ENCODE peak calls at places on chromosomes 1 and 21, in eight cellular contexts. B is brain microvascular endothelial cell, H is heart left ventricle, E is neuronal stem cell, V is neural progenitor cell, Y is SK-N-MC, K is A673, Z is aorta. R is an unnamed sample.
A peak's percentile ranks its signal among the peaks of the same experiment; 100 is the strongest.

GRCh38 chr1:215290018-215290417 is 207.5 kb downstream of the KCNK2 start:
- DNase-seq in B (no peak), H (no peak), E (no peak), V (no peak), Y (no peak), K (no peak), Z (no peak), R (no peak)

GRCh38 chr21:17371470-17371869 is 141.4 kb upstream of the CXADR start:
- DNase-seq in B (peak; percentile 39), H (no peak), E (no peak), V (no peak), Y (no peak), K (no peak), Z (no peak), R (no peak)

GRCh38 chr1:73537400-73537799 is 660.6 kb downstream of the LRRIQ3 start:
- DNase-seq in B (no peak), H (no peak), E (no peak), V (peak; percentile 23), Y (no peak), K (no peak), Z (peak; percentile 48), R (no peak)

GRCh38 chr21:34958040-34958439 is 91.1 kb downstream of the RUNX1 start:
- DNase-seq in B (no peak), H (no peak), E (no peak), V (no peak), Y (no peak), K (no peak), Z (no peak), R (no peak)

GRCh38 chr1:67862685-67863084 is 29.4 kb upstream of the GNG12 start:
- DNase-seq in B (no peak), H (no peak), E (no peak), V (no peak), Y (no peak), K (no peak), Z (no peak), R (no peak)

GRCh38 chr1:34013958-34014737 is 150.3 kb downstream of the HMGB4 start:
- DNase-seq in B (no peak), H (peak; percentile 40), E (peak; percentile 33), V (peak; percentile 73), Y (no peak), K (peak; percentile 38), Z (no peak), R (no peak)

GRCh38 chr21:36385909-36386642 is 884 bp downstream of the CHAF1B start:
- DNase-seq in B (no peak), H (no peak), E (no peak), V (peak; percentile 11), Y (no peak), K (no peak), Z (no peak), R (no peak)

GRCh38 chr1:25844485-25845337 is 14.5 kb downstream of the AUNIP start:
- DNase-seq in B (no peak), H (no peak), E (no peak), V (no peak), Y (no peak), K (no peak), Z (no peak), R (no peak)

GRCh38 chr1:112393634-112393976 is 2.4 kb upstream of the CTTNBP2NL start:
- DNase-seq in B (no peak), H (peak; percentile 51), E (no peak), V (no peak), Y (no peak), K (no peak), Z (no peak), R (no peak)

GRCh38 chr1:59673575-59674467 is 140.9 kb upstream of the HOOK1 start:
- DNase-seq in B (no peak), H (no peak), E (no peak), V (no peak), Y (no peak), K (no peak), Z (peak; percentile 70), R (peak; percentile 28)

GRCh38 chr1:59549903-59550302 is 253.0 kb downstream of the FGGY start:
- DNase-seq in B (peak; percentile 28), H (no peak), E (no peak), V (no peak), Y (no peak), K (no peak), Z (no peak), R (no peak)

GRCh38 chr1:37286881-37287280 is 187.5 kb upstream of the ZC3H12A start:
- DNase-seq in B (no peak), H (no peak), E (no peak), V (no peak), Y (no peak), K (no peak), Z (no peak), R (no peak)

GRCh38 chr1:10514490-10515235 is 39.9 kb downstream of the PEX14 start:
- DNase-seq in B (peak; percentile 33), H (no peak), E (no peak), V (peak; percentile 76), Y (peak; percentile 74), K (peak; percentile 86), Z (no peak), R (no peak)

GRCh38 chr1:111475706-111476105 is 1.9 kb downstream of the C1orf162 start:
- DNase-seq in B (no peak), H (no peak), E (no peak), V (no peak), Y (no peak), K (no peak), Z (no peak), R (no peak)

GRCh38 chr1:226631229-226632000 is 82.9 kb downstream of the STUM start:
- DNase-seq in B (no peak), H (no peak), E (no peak), V (no peak), Y (no peak), K (no peak), Z (peak; percentile 27), R (no peak)

GRCh38 chr21:46667735-46668380 is 32.4 kb downstream of the PRMT2 start:
- DNase-seq in B (peak; percentile 11), H (no peak), E (peak; percentile 35), V (peak; percentile 79), Y (no peak), K (peak; percentile 58), Z (peak; percentile 79), R (no peak)

GRCh38 chr1:114397601-114398000 is 113.4 kb downstream of the TRIM33 start:
- DNase-seq in B (no peak), H (no peak), E (no peak), V (no peak), Y (no peak), K (no peak), Z (no peak), R (no peak)
- H3K36me3 ChIP-seq in B (peaks cover 14% of the 10 kb centered on the region), H (peaks cover 6% of the 10 kb centered on the region), E (peaks cover 97% of the 10 kb centered on the region), V (peaks cover 53% of the 10 kb centered on the region), Y (peaks cover 68% of the 10 kb centered on the region), K (peaks cover 31% of the 10 kb centered on the region), Z (no peaks in the 10 kb centered on the region), R (peaks cover 2% of the 10 kb centered on the region)

GRCh38 chr1:46576564-46576963 is 25.1 kb upstream of the KNCN start:
- DNase-seq in B (no peak), H (no peak), E (no peak), V (no peak), Y (no peak), K (no peak), Z (no peak), R (no peak)
- H3K36me3 ChIP-seq in B (peaks cover 8% of the 10 kb centered on the region), H (no peaks in the 10 kb centered on the region), E (peaks cover 23% of the 10 kb centered on the region), V (no peaks in the 10 kb centered on the region), Y (peaks cover 7% of the 10 kb centered on the region), K (no peaks in the 10 kb centered on the region), Z (peaks cover 8% of the 10 kb centered on the region), R (peaks cover 11% of the 10 kb centered on the region)

GRCh38 chr1:220153147-220153546 is 59.2 kb downstream of the IARS2 start:
- DNase-seq in B (no peak), H (no peak), E (no peak), V (no peak), Y (no peak), K (no peak), Z (no peak), R (no peak)
- H3K36me3 ChIP-seq in B (peaks cover 55% of the 10 kb centered on the region), H (peaks cover 8% of the 10 kb centered on the region), E (peaks cover 90% of the 10 kb centered on the region), V (peaks cover 11% of the 10 kb centered on the region), Y (peaks cover 63% of the 10 kb centered on the region), K (peaks cover 33% of the 10 kb centered on the region), Z (peaks cover 12% of the 10 kb centered on the region), R (peaks cover 93% of the 10 kb centered on the region)

DNA sequence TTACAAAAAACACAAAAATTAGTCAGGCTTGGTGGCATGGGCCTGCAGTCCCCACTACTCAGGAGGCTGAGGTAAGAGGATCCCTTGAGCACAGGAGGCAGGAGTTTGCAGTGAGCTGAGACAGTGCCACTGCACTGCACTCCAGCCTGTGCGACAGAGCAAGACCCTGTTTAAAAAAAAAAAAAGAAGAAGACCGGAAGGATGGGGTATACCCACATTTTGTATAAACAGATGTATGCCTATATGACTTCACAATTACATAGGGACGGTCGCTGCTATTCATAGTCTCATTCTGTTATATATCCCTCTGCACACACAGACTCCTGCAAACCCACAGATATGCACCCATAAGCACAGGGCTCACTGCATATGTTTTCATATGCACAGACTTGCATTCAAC is 12.7 kb downstream of the LCK start:
- DNase-seq in B (no peak), H (no peak), E (no peak), V (no peak), Y (no peak), K (no peak), Z (no peak), R (no peak)
- H3K36me3 ChIP-seq in B (no peaks in the 10 kb centered on the region), H (no peaks in the 10 kb centered on the region), E (no peaks in the 10 kb centered on the region), V (no peaks in the 10 kb centered on the region), Y (no peaks in the 10 kb centered on the region), K (no peaks in the 10 kb centered on the region), Z (no peaks in the 10 kb centered on the region), R (no peaks in the 10 kb centered on the region)

GRCh38 chr1:21843996-21844395 is 31.9 kb downstream of the LDLRAD2 start:
- DNase-seq in B (no peak), H (no peak), E (no peak), V (no peak), Y (no peak), K (no peak), Z (peak; percentile 74), R (no peak)
- H3K36me3 ChIP-seq in B (peaks cover 69% of the 10 kb centered on the region), H (peaks cover 64% of the 10 kb centered on the region), E (peaks cover 86% of the 10 kb centered on the region), V (no peaks in the 10 kb centered on the region), Y (no peaks in the 10 kb centered on the region), K (no peaks in the 10 kb centered on the region), Z (peaks cover 29% of the 10 kb centered on the region), R (peaks cover 100% of the 10 kb centered on the region)

GRCh38 chr1:160428655-160429054 is 28.3 kb downstream of the VANGL2 start:
- DNase-seq in B (peak; percentile 48), H (no peak), E (no peak), V (peak; percentile 49), Y (no peak), K (peak; percentile 68), Z (no peak), R (no peak)
- H3K36me3 ChIP-seq in B (no peaks in the 10 kb centered on the region), H (no peaks in the 10 kb centered on the region), E (peaks cover 64% of the 10 kb centered on the region), V (no peaks in the 10 kb centered on the region), Y (no peaks in the 10 kb centered on the region), K (peaks cover 3% of the 10 kb centered on the region), Z (no peaks in the 10 kb centered on the region), R (no peaks in the 10 kb centered on the region)